ENCODE peak calls at places on chromosomes 3 and 15, in six cellular contexts. S is activated T-cell treated with anti-CD3 and anti-CD28 coated beads for 4 hours, Y is upper lobe of right lung, J is adrenal gland, K is endothelial cell, M is dermis blood vessel endothelial cell. U is an unnamed sample.

GRCh38 chr15:42077680-42078079 is 16.7 kb downstream of the PLA2G4D start:
- DNase-seq in S (no peak), Y (no peak), J (no peak), K (no peak), M (no peak), U (no peak)

GRCh38 chr3:46708401-46709146 is 7.4 kb downstream of the TMIE start:
- DNase-seq in S (no peak), Y (peak), J (no peak), K (no peak), M (no peak), U (peak)

GRCh38 chr15:60591491-60592385 is 112.8 kb upstream of the ICE2 start:
- DNase-seq in S (no peak), Y (peak), J (peak), K (peak), M (peak), U (peak)

GRCh38 chr3:149701206-149701976 is 43.6 kb upstream of the WWTR1 start:
- DNase-seq in S (no peak), Y (no peak), J (no peak), K (no peak), M (no peak), U (no peak)

GRCh38 chr3:111112913-111113312 is 41.3 kb downstream of the NECTIN3 start:
- DNase-seq in S (no peak), Y (no peak), J (no peak), K (no peak), M (no peak), U (no peak)

GRCh38 chr3:161270991-161271390 is 49.9 kb downstream of the NMD3 start:
- DNase-seq in S (no peak), Y (no peak), J (no peak), K (no peak), M (peak), U (no peak)

GRCh38 chr15:40255033-40255432 is 16.2 kb downstream of the PAK6 start:
- DNase-seq in S (no peak), Y (no peak), J (no peak), K (no peak), M (no peak), U (no peak)

GRCh38 chr15:64045774-64046346 is 425 bp downstream of the DAPK2 start:
- DNase-seq in S (no peak), Y (peak), J (no peak), K (no peak), M (peak), U (no peak)

GRCh38 chr15:64503197-64503596 is 42.8 kb downstream of the ZNF609 start:
- DNase-seq in S (no peak), Y (no peak), J (no peak), K (peak), M (peak), U (no peak)

GRCh38 chr3:132289311-132289710 is 27.9 kb upstream of the ACP3 start:
- DNase-seq in S (no peak), Y (no peak), J (no peak), K (no peak), M (no peak), U (no peak)

GRCh38 chr15:95142441-95142840 is 911.1 kb downstream of the MCTP2 start:
- DNase-seq in S (no peak), Y (no peak), J (no peak), K (no peak), M (no peak), U (no peak)

GRCh38 chr3:87855626-87856025 is 203.2 kb downstream of the CGGBP1 start:
- DNase-seq in S (no peak), Y (no peak), J (no peak), K (no peak), M (no peak), U (no peak)

GRCh38 chr15:98067339-98067738 is 106.8 kb downstream of the ARRDC4 start:
- DNase-seq in S (no peak), Y (no peak), J (no peak), K (no peak), M (no peak), U (no peak)

GRCh38 chr3:158679547-158680000 is 7.1 kb upstream of the LXN start:
- DNase-seq in S (no peak), Y (no peak), J (no peak), K (no peak), M (peak), U (no peak)

GRCh38 chr3:129121016-129121791 is 400 bp downstream of the RAB43 start:
- DNase-seq in S (peak), Y (no peak), J (no peak), K (no peak), M (peak), U (no peak)

GRCh38 chr15:69313437-69314000 is 14.8 kb downstream of the PAQR5 start:
- DNase-seq in S (no peak), Y (peak), J (no peak), K (no peak), M (no peak), U (no peak)

GRCh38 chr3:177538064-177538742 is 340.9 kb upstream of the TBL1XR1 start:
- DNase-seq in S (no peak), Y (no peak), J (peak), K (no peak), M (peak), U (no peak)

GRCh38 chr3:53375019-53375418 is 27.7 kb upstream of the DCP1A start:
- DNase-seq in S (no peak), Y (peak), J (peak), K (peak), M (peak), U (no peak)

GRCh38 chr3:49019941-49020334 is 1.6 kb upstream of the DALRD3 start:
- DNase-seq in S (no peak), Y (no peak), J (no peak), K (no peak), M (no peak), U (no peak)

GRCh38 chr3:128784228-128784627 is 58.2 kb downstream of the RAB7A start:
- DNase-seq in S (no peak), Y (no peak), J (no peak), K (peak), M (peak), U (no peak)

GRCh38 chr3:170003881-170004356 is 33.9 kb upstream of the GPR160 start:
- DNase-seq in S (no peak), Y (no peak), J (no peak), K (no peak), M (peak), U (no peak)

GRCh38 chr15:45529613-45530012 is 7.1 kb upstream of the SLC30A4 start:
- DNase-seq in S (no peak), Y (no peak), J (no peak), K (no peak), M (no peak), U (no peak)

GRCh38 chr3:151434151-151434890 is 26.5 kb downstream of the IGSF10 start:
- DNase-seq in S (no peak), Y (no peak), J (no peak), K (no peak), M (no peak), U (no peak)

GRCh38 chr15:83430436-83430835 is 16.7 kb upstream of the SH3GL3 start:
- DNase-seq in S (no peak), Y (no peak), J (no peak), K (no peak), M (no peak), U (no peak)

GRCh38 chr15:83654379-83655236 is 685 bp downstream of the ADAMTSL3 start:
- DNase-seq in S (no peak), Y (no peak), J (no peak), K (peak), M (no peak), U (no peak)

GRCh38 chr3:126911162-126912026 is 71.5 kb upstream of the PLXNA1 start:
- DNase-seq in S (peak), Y (no peak), J (peak), K (peak), M (peak), U (peak)

GRCh38 chr3:39249453-39250115 is 30.3 kb downstream of the CX3CR1 start:
- DNase-seq in S (no peak), Y (no peak), J (no peak), K (no peak), M (no peak), U (no peak)

GRCh38 chr3:14345496-14346150 is 56.8 kb upstream of the SLC6A6 start:
- DNase-seq in S (no peak), Y (no peak), J (no peak), K (no peak), M (no peak), U (no peak)

GRCh38 chr15:90893175-90894090 is 9.1 kb downstream of the FES start:
- DNase-seq in S (no peak), Y (no peak), J (no peak), K (no peak), M (no peak), U (no peak)

GRCh38 chr3:169750665-169751064 is 14.2 kb downstream of the TERC start:
- DNase-seq in S (no peak), Y (no peak), J (no peak), K (no peak), M (no peak), U (no peak)

GRCh38 chr3:141360888-141361598 is 7.3 kb upstream of the ZBTB38 start:
- DNase-seq in S (no peak), Y (no peak), J (no peak), K (no peak), M (peak), U (no peak)